ENCODE peak calls at places on chromosomes 13 and 19, in ten cellular contexts. O is H9, U is body of pancreas, N is right lobe of liver, T is heart left ventricle, G is cardiac muscle cell, J is A549, K is mucosa of descending colon, I is thyroid gland, B is tibial nerve. W is an unnamed sample.

GRCh38 chr13:98653471-98653985 is 76.6 kb upstream of the STK24 start:
- DNase-seq in K (peak; percentile 85), G (peak; percentile 89), O (peak; percentile 91), U (peak; percentile 91), J (peak; percentile 80), I (peak; percentile 89), T (peak; percentile 76), B (peak; percentile 88), N (peak; percentile 76), W (peak; percentile 88)

GRCh38 chr13:95480131-95480545 is 72.4 kb upstream of the CLDN10 start:
- DNase-seq in O (no peak), U (peak; percentile 57), I (no peak), K (no peak), G (no peak), J (no peak), T (no peak), N (no peak), B (peak; percentile 17), W (no peak)

GRCh38 chr13:99421271-99421670 is 80.0 kb upstream of the TM9SF2 start:
- DNase-seq in G (no peak), N (no peak), B (no peak), K (no peak), J (no peak), I (no peak), O (no peak), U (no peak), T (no peak), W (peak; percentile 7)

GRCh38 chr19:39335168-39335567 is 675 bp downstream of the GMFG start:
- DNase-seq in B (no peak), K (no peak), I (no peak), N (no peak), T (no peak), O (no peak), J (no peak), U (no peak), G (no peak), W (no peak)

GRCh38 chr19:1566392-1567115 is 1.6 kb downstream of the MEX3D start:
- DNase-seq in U (peak; percentile 66), T (no peak), J (peak; percentile 50), O (peak; percentile 90), N (no peak), I (peak; percentile 87), B (peak; percentile 45), G (peak; percentile 90), K (peak; percentile 66), W (peak; percentile 91)

GRCh38 chr19:5037936-5038335 is 69.0 kb downstream of the KDM4B start:
- DNase-seq in I (no peak), N (no peak), U (no peak), B (no peak), T (no peak), O (no peak), J (no peak), K (no peak), G (no peak), W (no peak)

GRCh38 chr13:106566682-106567420 is 1.1 kb downstream of the ARGLU1 start:
- DNase-seq in B (peak; percentile 64), G (peak; percentile 71), T (peak; percentile 77), O (peak; percentile 56), J (peak; percentile 35), I (peak; percentile 54), K (peak; percentile 75), U (peak; percentile 65), N (peak; percentile 80), W (peak; percentile 73)

GRCh38 chr13:90238433-90238832 is 1109.1 kb upstream of the MIR17HG start:
- DNase-seq in B (no peak), J (no peak), N (no peak), K (no peak), T (no peak), G (no peak), O (peak; percentile 41), I (no peak), U (no peak), W (no peak)

GRCh38 chr13:23506821-23507210 is 63.4 kb upstream of the TNFRSF19 start:
- DNase-seq in I (no peak), J (no peak), G (peak; percentile 33), B (no peak), T (no peak), K (no peak), N (no peak), O (no peak), U (no peak), W (no peak)

DNA sequence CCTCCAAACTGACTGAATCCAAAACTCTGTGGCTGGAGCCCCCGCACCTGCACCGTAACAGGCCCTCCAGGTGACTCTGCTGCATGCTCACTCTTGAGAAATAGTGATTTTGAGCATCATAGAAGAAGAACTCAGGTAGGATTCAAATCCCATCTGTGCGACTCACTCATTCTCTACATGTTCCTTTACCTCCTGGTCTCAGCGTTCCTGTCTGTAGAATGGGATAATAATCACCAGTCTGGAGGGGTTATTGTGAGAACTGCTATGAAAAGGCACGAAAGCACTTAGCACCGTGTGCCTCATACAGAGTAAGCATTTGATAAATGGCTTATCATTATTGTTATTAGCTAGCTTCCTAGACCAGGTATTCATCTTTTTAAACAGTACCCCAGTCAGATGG is 36.5 kb upstream of the NPAS1 start:
- DNase-seq in U (no peak), I (no peak), G (no peak), K (no peak), N (no peak), J (no peak), O (no peak), T (no peak), B (no peak), W (no peak)
- H3K4me1 ChIP-seq in U (peaks cover 13% of the 10 kb centered on the region), I (peaks cover 29% of the 10 kb centered on the region), G (peaks cover 31% of the 10 kb centered on the region), K (peaks cover 4% of the 10 kb centered on the region), N (peaks cover 59% of the 10 kb centered on the region), J (peaks cover 39% of the 10 kb centered on the region), O (peaks cover 3% of the 10 kb centered on the region), T (peaks cover 66% of the 10 kb centered on the region), B (peaks cover 28% of the 10 kb centered on the region), W (peaks cover 25% of the 10 kb centered on the region)

DNA sequence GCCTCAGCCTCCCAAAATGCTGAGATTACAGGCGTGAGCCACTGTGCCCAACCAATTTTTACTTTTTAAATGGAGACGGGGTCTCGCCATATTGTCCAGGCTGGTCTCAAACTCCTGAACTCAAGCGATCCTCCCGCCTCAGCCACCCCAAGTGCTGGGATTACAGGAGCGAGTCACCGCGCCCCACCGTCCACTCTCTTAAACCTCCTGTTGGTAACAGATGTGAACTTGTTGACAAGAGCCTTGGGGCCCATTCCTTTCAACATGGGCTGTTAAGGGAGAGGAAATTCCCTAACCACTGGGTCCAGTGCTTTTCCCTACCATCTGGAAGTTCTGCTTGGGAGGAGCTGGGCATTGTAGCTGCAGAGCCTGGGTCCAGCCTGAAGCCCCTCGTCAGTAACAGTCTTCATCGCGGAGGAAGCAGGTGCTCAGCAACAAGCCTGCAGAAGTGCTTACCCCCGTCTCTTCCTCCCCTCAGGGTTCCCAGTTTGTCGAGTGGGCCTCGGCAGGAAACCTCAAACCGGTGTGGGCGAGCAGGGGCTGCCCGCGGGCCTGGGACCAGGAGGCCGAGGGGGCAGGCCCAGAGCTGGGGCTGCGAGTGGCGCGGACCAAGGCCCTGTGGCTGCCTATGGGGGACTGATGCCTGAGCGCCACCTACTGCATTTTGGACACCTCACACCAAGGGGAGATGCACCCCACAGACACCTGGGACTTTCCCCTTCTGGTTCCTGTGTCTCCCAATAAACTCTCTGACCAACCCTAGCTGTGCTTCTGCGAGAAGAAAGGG is 4.0 kb upstream of the FLT3LG start:
- DNase-seq in O (peak; percentile 44), U (no peak), N (no peak), K (peak; percentile 77), J (no peak), G (no peak), T (peak; percentile 77), I (no peak), B (no peak), W (no peak)
- TF ChIP-seq CTCF in O (peak; percentile 43), U (no peak), N (no peak), K (peak; percentile 7), J (peak; percentile 37), G (no peak), T (no peak), I (no peak), B (peak; percentile 34), W (no peak)

DNA sequence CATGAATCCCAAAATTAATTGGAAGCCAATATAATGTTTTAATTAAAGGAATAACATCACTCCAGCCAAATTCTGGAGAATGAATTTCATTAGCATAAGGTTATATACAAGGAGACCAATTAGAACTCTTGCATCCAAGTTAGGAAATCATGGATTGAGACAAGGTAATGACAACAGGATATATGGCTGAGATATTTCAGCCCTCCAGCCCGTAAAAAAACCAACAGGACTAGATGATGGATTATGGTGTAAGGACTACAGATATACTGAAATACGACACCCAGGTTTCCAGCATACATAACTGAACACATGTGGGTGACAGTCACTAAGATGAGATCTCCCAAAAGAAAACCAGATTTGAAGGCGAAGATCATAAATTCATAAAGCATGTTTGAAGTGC is 56.5 kb downstream of the TSC22D1 start:
- DNase-seq in O (no peak), T (no peak), N (no peak), B (no peak), G (no peak), K (no peak), U (no peak), I (no peak), J (no peak), W (no peak)
- H3K4me1 ChIP-seq in O (peaks cover 3% of the 10 kb centered on the region), T (peaks cover 16% of the 10 kb centered on the region), N (no peaks in the 10 kb centered on the region), B (no peaks in the 10 kb centered on the region), G (peaks cover 17% of the 10 kb centered on the region), K (no peaks in the 10 kb centered on the region), U (peaks cover 17% of the 10 kb centered on the region), I (no peaks in the 10 kb centered on the region), J (peaks cover 39% of the 10 kb centered on the region), W (peaks cover 11% of the 10 kb centered on the region)

GRCh38 chr13:21020581-21020980 is 40.8 kb downstream of the LATS2 start:
- DNase-seq in J (no peak), B (no peak), U (no peak), T (no peak), K (no peak), I (no peak), G (no peak), N (peak; percentile 9), O (peak; percentile 14), W (no peak)

GRCh38 chr13:21025539-21025938 is 35.8 kb downstream of the LATS2 start:
- DNase-seq in G (no peak), O (no peak), B (no peak), K (no peak), I (no peak), T (no peak), J (no peak), N (peak; percentile 7), U (no peak), W (no peak)

GRCh38 chr13:21022056-21022693 is 39.2 kb downstream of the LATS2 start:
- DNase-seq in K (no peak), I (no peak), B (no peak), G (no peak), U (no peak), T (no peak), N (peak; percentile 67), O (no peak), J (no peak), W (no peak)

GRCh38 chr13:21020176-21020575 is 41.2 kb downstream of the LATS2 start:
- DNase-seq in G (no peak), U (no peak), I (no peak), T (no peak), B (no peak), O (peak; percentile 4), K (no peak), J (no peak), N (no peak), W (no peak)

DNA sequence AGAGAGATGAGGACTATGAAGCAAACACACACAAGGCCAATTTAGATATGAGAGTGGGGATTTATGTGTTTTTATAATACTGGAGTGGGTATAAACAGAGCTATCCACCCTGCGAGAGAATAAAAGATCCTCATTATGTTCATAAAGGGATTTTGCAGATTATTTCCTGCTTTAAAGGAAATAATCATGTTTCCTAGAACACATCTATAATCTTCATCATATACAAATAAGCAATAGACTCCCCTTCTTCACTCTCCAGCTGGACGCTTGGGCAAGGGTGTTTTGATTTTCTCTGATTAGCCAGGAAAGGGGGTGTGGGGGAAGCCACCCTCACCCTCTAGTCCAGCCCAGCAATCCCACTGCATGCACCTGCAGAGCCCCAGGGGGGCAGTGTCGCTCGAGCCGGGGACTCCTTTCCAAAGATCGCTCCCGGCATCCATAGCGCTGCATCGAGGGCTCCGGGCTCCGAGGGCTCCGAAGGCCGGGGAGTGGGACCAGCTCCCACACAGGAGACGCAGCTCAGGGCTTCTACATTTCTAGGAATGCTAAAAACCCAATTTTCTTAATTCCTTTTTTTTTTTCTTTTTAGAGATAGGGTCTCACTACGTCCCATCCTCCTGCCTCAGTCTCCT is 38.6 kb downstream of the LATS2 start:
- DNase-seq in J (no peak), N (peak; percentile 21), B (no peak), O (no peak), G (no peak), I (no peak), K (no peak), T (no peak), U (no peak), W (peak; percentile 45)
- TF ChIP-seq CTCF in J (no peak), N (no peak), B (no peak), O (peak; percentile 19), G (no peak), I (no peak), K (no peak), T (no peak), U (no peak), W (no peak)